ENCODE peak calls at places on chromosome 21, in eight cellular contexts. U is stimulated activated naive CD4-positive, alpha-beta T cell; Q is thyroid gland; O is Calu3; J is HTR-8/SVneo; Y is activated T-cell treated with anti-CD3 and anti-CD28 coated beads, Interleukin-2, amount 50 U/mL, for 72 hours; F is epithelial cell of proximal tubule; C is astrocyte of the spinal cord. W is an unnamed sample.

GRCh38 chr21:28072601-28073000 is 920.1 kb downstream of the LTN1 start:
- DNase-seq in O (no peak), U (no peak), F (no peak), Y (no peak), C (no peak), Q (no peak), J (no peak), W (no peak)

GRCh38 chr21:37546949-37547614 is 180.5 kb downstream of the DYRK1A start:
- DNase-seq in F (peak), C (no peak), U (no peak), Y (no peak), O (no peak), Q (no peak), J (peak), W (no peak)

GRCh38 chr21:42841156-42841915 is 38.0 kb downstream of the WDR4 start:
- DNase-seq in U (no peak), O (no peak), F (no peak), C (no peak), J (no peak), Q (no peak), Y (no peak), W (no peak)

GRCh38 chr21:45809421-45809820 is 165.9 kb downstream of the PCBP3 start:
- DNase-seq in Y (no peak), F (no peak), O (no peak), Q (no peak), U (no peak), C (no peak), J (no peak), W (no peak)

GRCh38 chr21:44816761-44817505 is 929 bp downstream of the SUMO3 start:
- DNase-seq in Q (no peak), O (no peak), J (no peak), F (no peak), C (no peak), U (no peak), Y (no peak), W (no peak)

GRCh38 chr21:41511858-41512257 is 3.9 kb upstream of the TMPRSS2 start:
- DNase-seq in Q (peak), F (no peak), Y (no peak), U (no peak), O (no peak), C (no peak), J (no peak), W (no peak)

GRCh38 chr21:44576025-44576420 is 2.5 kb downstream of the KRTAP10-4 start:
- DNase-seq in F (no peak), C (no peak), J (no peak), O (no peak), Y (no peak), Q (no peak), U (no peak), W (no peak)

GRCh38 chr21:28632718-28633408 is 359.8 kb downstream of the LTN1 start:
- DNase-seq in J (peak), Q (no peak), O (no peak), F (no peak), U (no peak), Y (no peak), C (peak), W (no peak)

GRCh38 chr21:39712976-39713375 is 32.0 kb upstream of the IGSF5 start:
- DNase-seq in F (no peak), J (no peak), Y (no peak), C (no peak), O (peak), U (no peak), Q (no peak), W (no peak)

GRCh38 chr21:46457801-46458314 is 833 bp upstream of the DIP2A start:
- DNase-seq in J (peak), U (peak), C (peak), O (peak), F (no peak), Y (peak), Q (peak), W (no peak)

GRCh38 chr21:35963920-35964451 is 96.3 kb downstream of the SETD4 start:
- DNase-seq in Y (no peak), U (no peak), F (no peak), J (no peak), C (no peak), O (no peak), Q (no peak), W (no peak)

GRCh38 chr21:27647401-27647800 is 680.5 kb upstream of the ADAMTS5 start:
- DNase-seq in Y (no peak), J (no peak), U (no peak), O (no peak), C (peak), F (no peak), Q (no peak), W (no peak)

GRCh38 chr21:42781150-42781980 is 98.0 kb downstream of the WDR4 start:
- DNase-seq in Y (peak), O (peak), U (peak), Q (peak), F (no peak), C (no peak), J (no peak), W (peak)

GRCh38 chr21:32349333-32349944 is 43.4 kb downstream of the URB1 start:
- DNase-seq in U (no peak), C (no peak), Y (no peak), F (no peak), O (no peak), J (no peak), Q (no peak), W (no peak)

GRCh38 chr21:45074048-45074817 is at the start of gene ADARB1:
- DNase-seq in Y (peak), C (peak), J (peak), F (no peak), O (peak), Q (peak), U (peak), W (peak)

GRCh38 chr21:43925096-43925481 is 60.1 kb downstream of the AGPAT3 start:
- DNase-seq in O (no peak), Q (peak), C (no peak), U (no peak), F (no peak), J (no peak), Y (no peak), W (no peak)

GRCh38 chr21:45576838-45577737 is 34.8 kb upstream of the SLC19A1 start:
- DNase-seq in F (no peak), U (no peak), C (no peak), Q (no peak), Y (no peak), J (no peak), O (no peak), W (no peak)

GRCh38 chr21:46131721-46132651 is 23.4 kb downstream of the FTCD start:
- DNase-seq in Q (no peak), C (no peak), U (no peak), J (no peak), O (no peak), F (no peak), Y (no peak), W (no peak)

GRCh38 chr21:40466893-40467483 is 380.0 kb downstream of the DSCAM start:
- DNase-seq in J (no peak), C (peak), U (no peak), O (no peak), F (peak), Q (no peak), Y (no peak), W (no peak)

GRCh38 chr21:42518216-42518615 is 4.6 kb downstream of the SLC37A1 start:
- DNase-seq in O (no peak), Q (peak), J (peak), F (peak), C (peak), U (no peak), Y (no peak), W (no peak)

GRCh38 chr21:34020005-34020847 is 53.2 kb upstream of the MRPS6 start:
- DNase-seq in C (no peak), Q (no peak), U (no peak), J (no peak), O (no peak), F (no peak), Y (no peak), W (no peak)

GRCh38 chr21:42616366-42617340 is 36.8 kb upstream of the PDE9A start:
- DNase-seq in O (no peak), F (no peak), U (peak), J (no peak), Y (peak), C (no peak), Q (no peak), W (no peak)

GRCh38 chr21:44793269-44794030 is 8.2 kb downstream of the UBE2G2 start:
- DNase-seq in F (no peak), U (peak), J (peak), C (peak), Q (peak), Y (peak), O (peak), W (no peak)

GRCh38 chr21:31726407-31726806 is 5.5 kb downstream of the SCAF4 start:
- DNase-seq in Y (no peak), F (no peak), O (no peak), U (no peak), C (no peak), J (no peak), Q (no peak), W (no peak)

GRCh38 chr21:46117586-46118304 is 19.8 kb downstream of the COL6A2 start:
- DNase-seq in F (no peak), O (no peak), Y (no peak), U (no peak), C (no peak), J (no peak), Q (peak), W (no peak)

GRCh38 chr21:42986125-42986783 is 11.9 kb downstream of the PKNOX1 start:
- DNase-seq in C (no peak), Y (no peak), F (no peak), U (no peak), J (no peak), Q (no peak), O (no peak), W (no peak)

GRCh38 chr21:34983680-34984086 is 65.4 kb downstream of the RUNX1 start:
- DNase-seq in O (no peak), C (peak), U (no peak), F (peak), J (no peak), Y (peak), Q (no peak), W (no peak)

GRCh38 chr21:29943885-29944284 is 4.1 kb upstream of the GRIK1 start:
- DNase-seq in Q (no peak), Y (no peak), J (no peak), O (no peak), U (no peak), F (no peak), C (no peak), W (no peak)

GRCh38 chr21:42195378-42196031 is 23.4 kb upstream of the ABCG1 start:
- DNase-seq in Y (no peak), U (no peak), F (no peak), J (no peak), C (peak), Q (peak), O (no peak), W (no peak)

GRCh38 chr21:34801519-34802132 is 132.8 kb downstream of the CLIC6 start:
- DNase-seq in U (no peak), C (no peak), J (peak), F (no peak), O (peak), Y (peak), Q (peak), W (no peak)

GRCh38 chr21:45857761-45858160 is 123.8 kb upstream of the COL6A1 start:
- DNase-seq in C (no peak), O (no peak), F (no peak), Q (no peak), J (no peak), U (no peak), Y (no peak), W (no peak)